ENCODE peak calls at places on chromosome 17, in five cellular contexts. V, M, L, N and Q are unnamed samples.
A peak's percentile ranks its signal among the peaks of the same experiment; 100 is the strongest.

GRCh38 chr17:81409190-81409935 is 14.1 kb downstream of the BAHCC1 start:
- DNase-seq in V (no peak), M (no peak), L (no peak), N (peak; percentile 76), Q (peak; percentile 78)

GRCh38 chr17:78535285-78536197 is 41.7 kb downstream of the DNAH17 start:
- DNase-seq in V (no peak), M (no peak), L (no peak), N (no peak), Q (no peak)

GRCh38 chr17:50203589-50204345 is 2.3 kb upstream of the COL1A1 start:
- DNase-seq in V (no peak), M (no peak), L (no peak), N (no peak), Q (no peak)

GRCh38 chr17:21843318-21843865 is 151.1 kb downstream of the KCNJ18 start:
- DNase-seq in V (no peak), M (no peak), L (no peak), N (no peak), Q (no peak)

GRCh38 chr17:47401100-47401499 is 77.3 kb downstream of the EFCAB13 start:
- DNase-seq in V (no peak), M (no peak), L (no peak), N (no peak), Q (no peak)

GRCh38 chr17:1010586-1010985 is 13.7 kb downstream of the TIMM22 start:
- DNase-seq in V (no peak), M (no peak), L (no peak), N (peak; percentile 16), Q (no peak)

GRCh38 chr17:28828294-28829040 is 14.1 kb downstream of the FAM222B start:
- DNase-seq in V (peak; percentile 9), M (no peak), L (no peak), N (no peak), Q (no peak)

GRCh38 chr17:55421179-55421934 is at the start of gene MMD:
- DNase-seq in V (peak; percentile 32), M (peak; percentile 81), L (no peak), N (peak; percentile 20), Q (no peak)

GRCh38 chr17:17403899-17404576 is 72.8 kb upstream of the MED9 start:
- DNase-seq in V (no peak), M (no peak), L (no peak), N (no peak), Q (no peak)

GRCh38 chr17:337866-338265 is 14.7 kb downstream of the RPH3AL start:
- DNase-seq in V (no peak), M (no peak), L (no peak), N (no peak), Q (no peak)

GRCh38 chr17:42877037-42877436 is 23.6 kb upstream of the G6PC1 start:
- DNase-seq in V (no peak), M (no peak), L (no peak), N (no peak), Q (no peak)
- H3K27ac ChIP-seq in V (no peak overlapping the region), M (no peak overlapping the region), L (no peak overlapping the region), N (no peak overlapping the region), Q (no peak overlapping the region)

DNA sequence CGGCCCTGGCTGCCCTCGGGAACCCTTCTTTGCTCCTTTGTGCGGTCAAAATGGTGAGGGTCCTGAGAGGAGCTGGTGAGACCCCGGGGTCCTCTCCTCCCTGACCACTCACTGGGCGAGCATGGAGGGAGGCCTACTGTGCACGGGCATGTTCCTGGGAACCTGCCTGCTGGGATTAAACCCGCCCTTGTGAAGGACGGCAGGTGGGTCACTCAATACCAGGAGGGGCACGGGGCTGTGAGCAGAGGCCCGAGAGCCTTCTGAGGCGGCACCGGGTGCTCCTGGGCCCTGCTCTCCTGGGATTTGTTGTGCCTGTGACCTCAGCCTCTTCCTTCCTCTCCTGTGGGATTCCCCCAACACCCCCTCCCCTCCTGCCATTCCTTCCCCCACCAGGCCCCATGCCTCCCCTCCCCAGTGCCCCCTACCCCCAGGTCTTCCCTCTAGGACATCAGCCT is 19.7 kb downstream of the METRNL start:
- DNase-seq in V (no peak), M (no peak), L (no peak), N (no peak), Q (no peak)
- H3K27ac ChIP-seq in V (no peak overlapping the region), M (no peak overlapping the region), L (peak overlapping the region; percentile 75), N (no peak overlapping the region), Q (no peak overlapping the region)

DNA sequence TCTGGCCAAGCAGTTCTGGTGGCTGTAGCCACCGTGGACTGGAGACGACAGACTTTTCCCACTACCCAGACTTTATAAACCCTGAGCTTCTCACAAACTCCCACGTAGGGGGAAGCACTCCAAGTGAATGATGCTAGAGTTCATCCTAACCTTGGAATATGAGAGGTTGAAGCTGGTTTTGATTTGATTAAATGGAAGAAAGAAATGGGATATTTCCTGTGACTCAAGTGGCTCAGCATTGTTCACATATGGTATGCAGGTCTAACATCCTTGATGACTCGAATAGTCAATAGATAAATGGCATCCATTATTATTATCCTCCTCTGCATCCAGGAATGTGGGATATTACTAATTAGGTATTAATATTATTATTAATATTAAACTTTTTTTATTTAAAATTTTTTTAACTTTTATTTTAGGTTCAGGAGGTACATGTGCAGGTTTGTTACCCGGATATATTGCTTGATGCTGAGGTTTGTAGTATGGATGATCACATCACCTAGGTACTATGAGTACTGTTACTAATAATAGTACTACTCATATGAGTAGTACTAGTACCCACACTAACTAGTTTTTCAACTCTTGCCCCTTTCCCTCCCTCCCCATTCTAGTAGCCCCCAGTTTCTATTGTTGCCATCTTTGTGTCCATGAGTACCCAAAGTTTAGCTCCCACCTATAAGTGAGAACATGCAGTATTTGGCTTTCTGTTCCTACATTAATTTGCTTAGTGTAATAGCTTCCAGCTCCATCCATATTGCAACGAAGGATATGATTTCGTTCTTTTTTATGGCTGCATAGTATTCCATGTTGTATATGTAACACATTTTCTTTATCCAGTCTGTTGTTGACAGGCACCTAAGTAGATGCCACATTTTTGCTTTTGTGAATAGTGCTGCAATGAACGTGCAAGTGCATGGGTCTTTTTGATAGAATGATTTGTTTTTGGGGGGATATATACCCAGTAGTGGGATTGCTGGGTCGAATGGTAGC is 22.9 kb downstream of the PIK3R6 start:
- DNase-seq in V (no peak), M (no peak), L (no peak), N (no peak), Q (no peak)
- H3K27ac ChIP-seq in V (no peak overlapping the region), M (no peak overlapping the region), L (no peak overlapping the region), N (no peak overlapping the region), Q (no peak overlapping the region)

GRCh38 chr17:57870283-57870635 is 20.4 kb upstream of the MRPS23 start:
- DNase-seq in V (no peak), M (no peak), L (no peak), N (no peak), Q (no peak)
- H3K27ac ChIP-seq in V (no peak overlapping the region), M (peak overlapping the region; percentile 92), L (no peak overlapping the region), N (no peak overlapping the region), Q (no peak overlapping the region)

GRCh38 chr17:16273499-16273898 is 56.5 kb downstream of the PIGL start:
- DNase-seq in V (no peak), M (no peak), L (no peak), N (peak; percentile 55), Q (no peak)

GRCh38 chr17:16272111-16272510 is 55.1 kb downstream of the PIGL start:
- DNase-seq in V (no peak), M (no peak), L (no peak), N (no peak), Q (no peak)

GRCh38 chr17:16275024-16275423 is 58.0 kb downstream of the PIGL start:
- DNase-seq in V (no peak), M (no peak), L (no peak), N (peak; percentile 67), Q (no peak)

GRCh38 chr17:16269658-16270057 is 52.6 kb downstream of the PIGL start:
- DNase-seq in V (no peak), M (no peak), L (no peak), N (no peak), Q (no peak)

DNA sequence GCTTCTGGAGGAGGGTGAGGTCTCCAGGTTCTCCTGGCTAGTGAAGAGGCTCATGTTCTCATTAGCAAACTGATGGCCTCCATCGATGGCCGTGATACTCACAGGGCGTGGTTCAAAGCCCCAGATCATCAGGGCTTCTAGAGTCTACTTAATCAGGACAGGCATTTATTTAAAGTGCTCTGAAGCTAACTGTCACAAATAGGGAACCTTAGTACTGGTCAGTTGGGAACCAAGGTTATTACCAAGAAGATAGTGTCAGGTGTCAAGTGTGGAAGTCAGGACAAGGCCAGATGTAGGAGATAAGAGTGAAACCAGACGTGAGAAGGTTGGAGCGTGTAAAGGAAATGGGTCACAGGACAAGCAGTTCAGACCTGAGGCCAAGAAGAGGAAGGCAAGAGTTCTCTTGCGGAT is 56.9 kb downstream of the PIGL start:
- DNase-seq in V (no peak), M (no peak), L (no peak), N (peak; percentile 22), Q (no peak)
- H3K27ac ChIP-seq in V (no peak overlapping the region), M (peak overlapping the region; percentile 14), L (no peak overlapping the region), N (peak overlapping the region; percentile 54), Q (no peak overlapping the region)

DNA sequence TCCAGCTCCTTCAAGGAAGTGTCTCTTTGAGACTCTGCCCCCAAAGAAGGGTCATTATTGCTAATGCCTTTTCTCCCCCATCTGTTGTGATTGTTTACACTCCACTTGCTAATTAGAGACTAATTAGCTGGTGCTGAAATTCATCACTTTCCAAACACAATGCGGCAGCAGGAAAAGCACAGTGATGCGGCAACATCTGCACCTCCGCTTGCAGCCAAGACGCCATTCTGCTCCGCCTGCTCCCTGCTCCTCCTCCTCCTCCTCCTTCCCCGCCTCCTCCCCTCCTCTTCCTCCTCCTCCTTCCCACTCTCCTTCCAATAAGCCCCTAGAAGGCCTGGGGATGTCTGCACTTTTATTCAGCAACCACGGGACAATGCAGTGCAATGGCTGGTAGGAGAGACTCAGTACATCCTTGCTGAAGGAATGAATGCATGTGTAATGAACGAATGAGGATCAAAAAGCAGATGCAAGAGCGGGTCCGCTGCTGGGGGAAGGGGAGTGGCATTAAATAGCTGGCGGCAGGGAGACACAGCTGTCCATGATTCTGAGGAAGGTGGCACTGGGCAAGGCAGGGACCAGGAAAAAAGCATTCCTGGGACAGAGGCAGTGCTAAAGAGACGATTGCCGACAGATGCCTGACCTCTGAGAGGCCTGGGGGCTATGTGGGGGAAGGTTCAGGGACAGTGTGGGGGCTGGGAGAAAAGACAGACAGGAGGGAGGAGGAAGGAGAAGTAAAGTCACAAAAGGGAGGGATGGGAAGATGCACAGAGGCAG is 110.3 kb downstream of the SDK2 start:
- DNase-seq in V (no peak), M (no peak), L (no peak), N (no peak), Q (peak; percentile 63)
- H3K27ac ChIP-seq in V (no peak overlapping the region), M (no peak overlapping the region), L (no peak overlapping the region), N (no peak overlapping the region), Q (no peak overlapping the region)

GRCh38 chr17:58968662-58969061 is 138.0 kb downstream of the TRIM37 start:
- DNase-seq in V (no peak), M (no peak), L (no peak), N (no peak), Q (no peak)
- H3K27ac ChIP-seq in V (no peak overlapping the region), M (no peak overlapping the region), L (no peak overlapping the region), N (no peak overlapping the region), Q (no peak overlapping the region)